ENCODE peak calls at places on chromosome 4, in seven cellular contexts. One of them, this sample, is unnamed.

GRCh38 chr4:25823632-25824031 is 39.2 kb downstream of the SEL1L3 start:
- DNase-seq in fibroblast of mammary gland: no peak
- DNase-seq in ascending aorta: no peak
- DNase-seq in endodermal cell: no peak
- DNase-seq in cardiac muscle cell: no peak
- DNase-seq in K562: no peak
- DNase-seq in HFF-Myc: no peak
- DNase-seq in this sample: no peak

GRCh38 chr4:142959156-142959555 is 113.1 kb upstream of the INPP4B start:
- DNase-seq in cardiac muscle cell: no peak
- DNase-seq in HFF-Myc: no peak
- DNase-seq in ascending aorta: no peak
- DNase-seq in endodermal cell: no peak
- DNase-seq in fibroblast of mammary gland: peak; percentile 11
- DNase-seq in K562: no peak
- DNase-seq in this sample: peak; percentile 5

GRCh38 chr4:75107703-75108612 is 175.0 kb downstream of the PARM1 start:
- DNase-seq in ascending aorta: no peak
- DNase-seq in endodermal cell: no peak
- DNase-seq in cardiac muscle cell: no peak
- DNase-seq in K562: no peak
- DNase-seq in fibroblast of mammary gland: peak; percentile 23
- DNase-seq in HFF-Myc: no peak
- DNase-seq in this sample: no peak

GRCh38 chr4:94897023-94897422 is 139.3 kb downstream of the BMPR1B start:
- DNase-seq in K562: peak; percentile 5
- DNase-seq in HFF-Myc: no peak
- DNase-seq in endodermal cell: peak; percentile 72
- DNase-seq in fibroblast of mammary gland: no peak
- DNase-seq in cardiac muscle cell: peak; percentile 7
- DNase-seq in ascending aorta: no peak
- DNase-seq in this sample: peak; percentile 8

GRCh38 chr4:151822331-151822730 is 61.5 kb upstream of the GATB start:
- DNase-seq in ascending aorta: no peak
- DNase-seq in HFF-Myc: no peak
- DNase-seq in K562: no peak
- DNase-seq in endodermal cell: no peak
- DNase-seq in fibroblast of mammary gland: no peak
- DNase-seq in cardiac muscle cell: no peak
- DNase-seq in this sample: no peak

GRCh38 chr4:75514949-75515612 is 808 bp downstream of the THAP6 start:
- DNase-seq in fibroblast of mammary gland: peak; percentile 2
- DNase-seq in K562: no peak
- DNase-seq in HFF-Myc: no peak
- DNase-seq in ascending aorta: no peak
- DNase-seq in cardiac muscle cell: no peak
- DNase-seq in endodermal cell: no peak
- DNase-seq in this sample: no peak

GRCh38 chr4:1809754-1810502 is 16.8 kb downstream of the FGFR3 start:
- DNase-seq in cardiac muscle cell: peak; percentile 69
- DNase-seq in HFF-Myc: peak; percentile 25
- DNase-seq in ascending aorta: no peak
- DNase-seq in K562: peak; percentile 81
- DNase-seq in fibroblast of mammary gland: peak; percentile 47
- DNase-seq in endodermal cell: peak; percentile 97
- DNase-seq in this sample: peak; percentile 63

GRCh38 chr4:7199129-7199725 is 6.9 kb downstream of the SORCS2 start:
- DNase-seq in cardiac muscle cell: no peak
- DNase-seq in ascending aorta: peak; percentile 40
- DNase-seq in fibroblast of mammary gland: no peak
- DNase-seq in endodermal cell: peak; percentile 38
- DNase-seq in HFF-Myc: no peak
- DNase-seq in K562: no peak
- DNase-seq in this sample: no peak

GRCh38 chr4:140707325-140707724 is 48.9 kb downstream of the TBC1D9 start:
- DNase-seq in K562: no peak
- DNase-seq in fibroblast of mammary gland: no peak
- DNase-seq in ascending aorta: no peak
- DNase-seq in cardiac muscle cell: no peak
- DNase-seq in endodermal cell: no peak
- DNase-seq in HFF-Myc: no peak
- DNase-seq in this sample: no peak

GRCh38 chr4:181970356-181970755 is 272.8 kb upstream of the TENM3 start:
- DNase-seq in endodermal cell: no peak
- DNase-seq in fibroblast of mammary gland: no peak
- DNase-seq in cardiac muscle cell: peak; percentile 14
- DNase-seq in K562: no peak
- DNase-seq in ascending aorta: no peak
- DNase-seq in HFF-Myc: no peak
- DNase-seq in this sample: peak; percentile 18

GRCh38 chr4:41709844-41710481 is 38.6 kb downstream of the PHOX2B start:
- DNase-seq in cardiac muscle cell: peak; percentile 9
- DNase-seq in K562: no peak
- DNase-seq in HFF-Myc: peak; percentile 77
- DNase-seq in ascending aorta: no peak
- DNase-seq in fibroblast of mammary gland: peak; percentile 84
- DNase-seq in endodermal cell: no peak
- DNase-seq in this sample: peak; percentile 80

GRCh38 chr4:21134994-21135393 is 434.7 kb downstream of the PACRGL start:
- DNase-seq in cardiac muscle cell: peak; percentile 34
- DNase-seq in fibroblast of mammary gland: peak; percentile 31
- DNase-seq in K562: no peak
- DNase-seq in HFF-Myc: no peak
- DNase-seq in endodermal cell: no peak
- DNase-seq in ascending aorta: no peak
- DNase-seq in this sample: peak; percentile 16
- TF ChIP-seq CTCF in cardiac muscle cell: no peak
- TF ChIP-seq CTCF in fibroblast of mammary gland: peak; percentile 1
- TF ChIP-seq CTCF in K562: no peak
- TF ChIP-seq CTCF in HFF-Myc: no peak
- TF ChIP-seq CTCF in endodermal cell: peak; percentile 73
- TF ChIP-seq CTCF in ascending aorta: no peak
- TF ChIP-seq CTCF in this sample: no peak

GRCh38 chr4:56743550-56743949 is 62.5 kb upstream of the HOPX start:
- DNase-seq in K562: no peak
- DNase-seq in ascending aorta: no peak
- DNase-seq in cardiac muscle cell: no peak
- DNase-seq in endodermal cell: no peak
- DNase-seq in fibroblast of mammary gland: no peak
- DNase-seq in HFF-Myc: no peak
- DNase-seq in this sample: no peak
- H3K4me3 ChIP-seq in K562: no peak overlapping the region
- H3K4me3 ChIP-seq in ascending aorta: no peak overlapping the region
- H3K4me3 ChIP-seq in cardiac muscle cell: no peak overlapping the region
- H3K4me3 ChIP-seq in endodermal cell: no peak overlapping the region
- H3K4me3 ChIP-seq in fibroblast of mammary gland: no peak overlapping the region
- H3K4me3 ChIP-seq in HFF-Myc: no peak overlapping the region
- H3K4me3 ChIP-seq in this sample: no peak overlapping the region

GRCh38 chr4:125432078-125432477 is 117.3 kb downstream of the FAT4 start:
- DNase-seq in ascending aorta: no peak
- DNase-seq in K562: no peak
- DNase-seq in cardiac muscle cell: peak; percentile 45
- DNase-seq in endodermal cell: peak; percentile 83
- DNase-seq in HFF-Myc: no peak
- DNase-seq in fibroblast of mammary gland: peak; percentile 34
- DNase-seq in this sample: peak; percentile 45
- TF ChIP-seq CTCF in ascending aorta: no peak
- TF ChIP-seq CTCF in K562: no peak
- TF ChIP-seq CTCF in cardiac muscle cell: peak; percentile 37
- TF ChIP-seq CTCF in endodermal cell: peak; percentile 80
- TF ChIP-seq CTCF in HFF-Myc: peak; percentile 26
- TF ChIP-seq CTCF in fibroblast of mammary gland: peak; percentile 26
- TF ChIP-seq CTCF in this sample: peak; percentile 50

GRCh38 chr4:101020956-101021355 is 326.4 kb downstream of the PPP3CA start:
- DNase-seq in endodermal cell: peak; percentile 49
- DNase-seq in cardiac muscle cell: peak; percentile 74
- DNase-seq in HFF-Myc: peak; percentile 63
- DNase-seq in ascending aorta: no peak
- DNase-seq in fibroblast of mammary gland: peak; percentile 63
- DNase-seq in K562: no peak
- DNase-seq in this sample: peak; percentile 79
- H3K4me3 ChIP-seq in endodermal cell: no peak overlapping the region
- H3K4me3 ChIP-seq in cardiac muscle cell: no peak overlapping the region
- H3K4me3 ChIP-seq in HFF-Myc: no peak overlapping the region
- H3K4me3 ChIP-seq in ascending aorta: no peak overlapping the region
- H3K4me3 ChIP-seq in fibroblast of mammary gland: no peak overlapping the region
- H3K4me3 ChIP-seq in K562: no peak overlapping the region
- H3K4me3 ChIP-seq in this sample: no peak overlapping the region

DNA sequence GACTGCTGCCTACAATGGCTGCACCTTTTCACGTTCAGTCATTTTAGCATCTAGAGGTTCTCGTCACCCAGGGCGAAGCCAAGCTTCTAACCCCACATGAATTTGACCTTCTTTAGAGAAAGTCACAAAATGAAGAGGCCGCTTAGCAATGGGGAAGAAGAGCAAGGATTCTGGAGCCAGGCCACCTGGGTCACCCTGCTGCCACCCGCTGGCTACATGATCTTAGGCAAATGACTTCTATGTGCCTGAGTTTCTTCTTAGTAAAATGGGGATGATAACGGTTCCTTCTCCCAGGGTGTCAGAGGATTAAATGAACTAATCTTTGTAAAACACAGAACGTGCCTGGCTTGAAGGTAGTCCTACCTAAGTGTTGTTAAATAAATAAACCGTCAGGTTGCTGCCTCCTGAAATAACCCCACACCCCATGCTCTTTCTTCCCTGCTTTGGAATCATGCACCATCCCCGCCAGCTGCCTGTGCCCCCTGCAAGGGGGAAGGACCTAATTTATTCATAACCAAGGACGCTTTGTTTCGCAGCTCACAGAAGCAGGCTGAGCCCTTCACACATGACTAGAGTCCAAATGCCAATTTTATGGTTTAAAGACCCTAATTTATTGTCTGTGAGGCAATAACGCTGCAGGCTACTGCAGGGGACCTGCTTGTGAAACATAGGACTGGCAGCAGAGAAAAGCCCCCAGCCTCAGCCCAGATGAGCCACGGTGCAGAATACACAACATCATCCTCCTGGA is 28.6 kb upstream of the NSG1 start:
- DNase-seq in ascending aorta: no peak
- DNase-seq in HFF-Myc: no peak
- DNase-seq in cardiac muscle cell: no peak
- DNase-seq in fibroblast of mammary gland: no peak
- DNase-seq in K562: no peak
- DNase-seq in endodermal cell: peak; percentile 63
- DNase-seq in this sample: no peak
- TF ChIP-seq CTCF in ascending aorta: no peak
- TF ChIP-seq CTCF in HFF-Myc: no peak
- TF ChIP-seq CTCF in cardiac muscle cell: no peak
- TF ChIP-seq CTCF in fibroblast of mammary gland: no peak
- TF ChIP-seq CTCF in K562: no peak
- TF ChIP-seq CTCF in endodermal cell: peak; percentile 18
- TF ChIP-seq CTCF in this sample: no peak

GRCh38 chr4:8892556-8893226 is 21.1 kb upstream of the HMX1 start:
- DNase-seq in cardiac muscle cell: no peak
- DNase-seq in fibroblast of mammary gland: no peak
- DNase-seq in HFF-Myc: no peak
- DNase-seq in ascending aorta: no peak
- DNase-seq in K562: no peak
- DNase-seq in endodermal cell: peak; percentile 63
- DNase-seq in this sample: peak; percentile 6

GRCh38 chr4:8894424-8894816 is 22.8 kb upstream of the HMX1 start:
- DNase-seq in fibroblast of mammary gland: no peak
- DNase-seq in cardiac muscle cell: no peak
- DNase-seq in ascending aorta: no peak
- DNase-seq in endodermal cell: no peak
- DNase-seq in K562: no peak
- DNase-seq in HFF-Myc: no peak
- DNase-seq in this sample: no peak

GRCh38 chr4:8891646-8892555 is 20.3 kb upstream of the HMX1 start:
- DNase-seq in endodermal cell: peak; percentile 80
- DNase-seq in HFF-Myc: no peak
- DNase-seq in fibroblast of mammary gland: no peak
- DNase-seq in ascending aorta: no peak
- DNase-seq in K562: no peak
- DNase-seq in cardiac muscle cell: no peak
- DNase-seq in this sample: no peak

GRCh38 chr4:8893624-8894423 is 22.2 kb upstream of the HMX1 start:
- DNase-seq in ascending aorta: no peak
- DNase-seq in K562: no peak
- DNase-seq in endodermal cell: peak; percentile 81
- DNase-seq in cardiac muscle cell: no peak
- DNase-seq in HFF-Myc: no peak
- DNase-seq in fibroblast of mammary gland: no peak
- DNase-seq in this sample: no peak

DNA sequence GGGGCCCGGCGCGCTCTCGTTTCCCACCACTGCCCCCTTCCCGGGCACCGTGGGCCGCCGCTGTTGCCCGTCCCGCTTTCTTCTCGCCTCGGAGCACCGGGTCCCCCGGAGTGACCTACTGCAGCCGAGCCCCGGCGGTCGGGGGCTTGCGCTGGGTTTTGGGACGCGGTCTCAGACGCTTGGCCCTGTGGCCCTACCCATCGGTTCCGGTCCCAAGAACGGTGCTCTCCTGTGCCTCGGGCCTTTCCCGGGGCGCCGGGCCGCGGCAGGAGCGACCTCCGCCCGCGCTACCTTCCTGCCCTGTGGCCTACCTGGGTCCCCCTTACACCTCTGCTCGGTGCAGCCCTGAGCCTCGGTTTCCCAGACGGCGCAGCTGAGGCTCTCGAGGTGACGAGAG is 21.6 kb upstream of the HMX1 start:
- DNase-seq in HFF-Myc: no peak
- DNase-seq in ascending aorta: no peak
- DNase-seq in cardiac muscle cell: no peak
- DNase-seq in endodermal cell: peak; percentile 58
- DNase-seq in fibroblast of mammary gland: no peak
- DNase-seq in K562: no peak
- DNase-seq in this sample: no peak
- H3K4me3 ChIP-seq in HFF-Myc: no peak overlapping the region
- H3K4me3 ChIP-seq in ascending aorta: no peak overlapping the region
- H3K4me3 ChIP-seq in cardiac muscle cell: no peak overlapping the region
- H3K4me3 ChIP-seq in endodermal cell: peak overlapping the region; percentile 56
- H3K4me3 ChIP-seq in fibroblast of mammary gland: no peak overlapping the region
- H3K4me3 ChIP-seq in K562: no peak overlapping the region
- H3K4me3 ChIP-seq in this sample: no peak overlapping the region